ENCODE peak calls at places on chromosome 1, in six cellular contexts. B, Q, T, P, C and X are unnamed samples.

GRCh38 chr1:219782929-219783328 is 145.4 kb downstream of the SLC30A10 start:
- DNase-seq in B (no peak), C (no peak), T (no peak), Q (no peak), P (no peak), X (no peak)

GRCh38 chr1:60922304-60922703 is 160.1 kb upstream of the NFIA start:
- DNase-seq in C (peak), P (no peak), B (peak), Q (no peak), T (no peak), X (no peak)

GRCh38 chr1:205229399-205229861 is 1.7 kb downstream of the TMCC2 start:
- DNase-seq in C (no peak), T (peak), P (peak), B (peak), Q (no peak), X (no peak)

GRCh38 chr1:70966018-70966638 is 81.5 kb downstream of the PTGER3 start:
- DNase-seq in P (peak), Q (no peak), B (no peak), T (no peak), C (no peak), X (no peak)

GRCh38 chr1:53619088-53619810 is 119.7 kb downstream of the GLIS1 start:
- DNase-seq in P (no peak), Q (no peak), T (no peak), B (no peak), C (no peak), X (no peak)

GRCh38 chr1:150162862-150163706 is 13.4 kb downstream of the PLEKHO1 start:
- DNase-seq in Q (peak), C (peak), T (peak), P (peak), B (peak), X (peak)

GRCh38 chr1:100164226-100164625 is 13.8 kb downstream of the LRRC39 start:
- DNase-seq in P (no peak), B (no peak), Q (peak), C (no peak), T (no peak), X (no peak)

GRCh38 chr1:45050931-45051748 is 39.1 kb downstream of the UROD start:
- DNase-seq in C (no peak), Q (no peak), P (no peak), T (no peak), B (no peak), X (no peak)

GRCh38 chr1:23592209-23592905 is 33.1 kb upstream of the ID3 start:
- DNase-seq in P (no peak), T (no peak), C (no peak), B (no peak), Q (no peak), X (no peak)

GRCh38 chr1:53321776-53322602 is 5.9 kb downstream of the LRP8 start:
- DNase-seq in P (no peak), B (no peak), Q (no peak), T (no peak), C (peak), X (no peak)

GRCh38 chr1:6614953-6615785 is 1.6 kb downstream of the PHF13 start:
- DNase-seq in C (no peak), Q (no peak), B (no peak), T (peak), P (no peak), X (no peak)

GRCh38 chr1:176043537-176043936 is 163.5 kb downstream of the COP1 start:
- DNase-seq in C (no peak), Q (no peak), B (no peak), T (no peak), P (no peak), X (no peak)
- TF ChIP-seq CTCF in C (no peak), Q (no peak), B (no peak), T (no peak), P (no peak), X (no peak)

GRCh38 chr1:66183386-66183785 is 350.6 kb upstream of the SGIP1 start:
- DNase-seq in P (no peak), Q (no peak), B (no peak), T (no peak), C (no peak), X (no peak)
- H3K4me3 ChIP-seq in P (no peak), Q (no peak), B (no peak), T (no peak), C (no peak), X (no peak)

GRCh38 chr1:81463889-81464288 is 336.8 kb upstream of the ADGRL2 start:
- DNase-seq in C (no peak), Q (no peak), T (no peak), P (no peak), B (no peak), X (no peak)

GRCh38 chr1:81453345-81453703 is 347.4 kb upstream of the ADGRL2 start:
- DNase-seq in T (no peak), P (no peak), C (no peak), B (no peak), Q (no peak), X (no peak)

GRCh38 chr1:81458186-81458585 is 342.5 kb upstream of the ADGRL2 start:
- DNase-seq in Q (no peak), P (no peak), B (no peak), T (no peak), C (no peak), X (no peak)

GRCh38 chr1:81453971-81454370 is 346.8 kb upstream of the ADGRL2 start:
- DNase-seq in Q (no peak), B (no peak), C (no peak), T (no peak), P (no peak), X (no peak)

DNA sequence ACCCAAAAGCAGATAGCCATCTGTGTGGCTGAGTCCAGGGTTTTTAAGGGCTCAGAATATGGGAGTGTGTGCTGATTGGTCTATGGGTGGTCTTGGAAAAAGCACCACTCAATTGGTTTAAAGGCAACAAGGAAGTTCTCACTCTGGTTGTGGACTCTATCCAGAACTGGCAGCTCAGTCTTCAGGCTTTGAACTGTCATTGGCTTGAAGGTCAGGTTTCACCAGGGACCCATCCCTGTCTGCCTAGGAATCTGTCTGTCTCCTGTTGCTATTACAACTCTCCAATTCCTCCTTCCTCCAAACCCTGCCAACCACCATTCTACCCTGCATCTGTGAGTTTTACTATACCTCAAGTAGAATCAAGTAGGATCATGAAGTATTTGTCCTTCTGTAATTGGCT is 341.7 kb upstream of the ADGRL2 start:
- DNase-seq in Q (no peak), C (no peak), P (no peak), T (no peak), B (no peak), X (no peak)
- TF ChIP-seq CTCF in Q (no peak), C (no peak), P (no peak), T (no peak), B (no peak), X (no peak)

DNA sequence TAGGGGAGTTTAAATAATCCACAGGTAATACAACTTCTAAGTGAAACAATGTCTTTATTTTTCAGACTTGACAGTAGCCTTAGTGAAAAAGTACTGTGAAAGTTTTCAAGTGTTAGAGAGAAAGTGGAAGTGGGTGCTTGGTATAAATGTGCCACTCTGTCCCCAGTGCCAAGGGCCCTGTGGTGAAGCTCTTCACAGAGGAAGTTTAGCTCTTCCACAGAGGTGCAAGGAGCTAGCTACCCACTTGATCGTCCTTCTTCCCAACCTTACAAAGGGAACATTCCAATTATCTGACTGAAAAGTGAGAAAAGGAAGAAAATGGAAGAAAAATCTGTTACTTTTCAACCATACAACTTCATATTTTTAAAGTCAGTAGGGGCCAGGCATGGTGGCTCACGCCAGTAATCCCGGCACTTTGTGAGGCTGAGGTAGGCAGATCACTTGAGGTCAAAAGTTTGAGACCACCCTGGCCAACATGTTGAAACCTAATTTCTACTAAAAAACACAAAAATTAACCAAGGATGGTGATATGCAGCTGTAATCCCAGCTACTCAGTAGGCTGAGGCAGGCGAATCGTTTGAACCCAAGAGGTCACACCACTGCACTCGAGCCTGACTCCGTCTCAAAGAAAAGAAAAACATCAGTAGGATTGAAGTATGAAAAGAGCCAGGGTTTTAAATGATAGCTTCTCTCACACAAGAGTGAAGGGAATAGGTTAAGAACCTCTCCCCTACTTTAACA is 41.0 kb upstream of the PTPRC start:
- DNase-seq in T (no peak), B (no peak), P (no peak), Q (no peak), C (no peak), X (no peak)
- H3K4me3 ChIP-seq in T (no peak), B (no peak), P (no peak), Q (no peak), C (no peak), X (no peak)